ENCODE peak calls at places on chromosomes 13 and 19, in five cellular contexts. One of them, this sample, is unnamed.

GRCh38 chr13:76822691-76823267 is 63.4 kb downstream of the KCTD12 start:
- DNase-seq in GM23338: no peak
- DNase-seq in pancreas: no peak
- DNase-seq in esophagus squamous epithelium: no peak
- DNase-seq in ascending aorta: no peak
- DNase-seq in this sample: no peak

GRCh38 chr13:113509989-113510388 is 19.5 kb upstream of the DCUN1D2 start:
- DNase-seq in GM23338: no peak
- DNase-seq in pancreas: no peak
- DNase-seq in esophagus squamous epithelium: no peak
- DNase-seq in ascending aorta: no peak
- DNase-seq in this sample: no peak

GRCh38 chr19:8158411-8159074 is 9.2 kb upstream of the FBN3 start:
- DNase-seq in GM23338: peak; percentile 97
- DNase-seq in pancreas: peak; percentile 40
- DNase-seq in esophagus squamous epithelium: no peak
- DNase-seq in ascending aorta: no peak
- DNase-seq in this sample: peak; percentile 71

GRCh38 chr19:3176715-3177501 is 1.7 kb upstream of the S1PR4 start:
- DNase-seq in GM23338: no peak
- DNase-seq in pancreas: no peak
- DNase-seq in esophagus squamous epithelium: no peak
- DNase-seq in ascending aorta: no peak
- DNase-seq in this sample: no peak

GRCh38 chr19:32822916-32823746 is 46.4 kb downstream of the SLC7A9 start:
- DNase-seq in GM23338: no peak
- DNase-seq in pancreas: no peak
- DNase-seq in esophagus squamous epithelium: no peak
- DNase-seq in ascending aorta: no peak
- DNase-seq in this sample: no peak

GRCh38 chr13:31755803-31756212 is 16.5 kb downstream of the RXFP2 start:
- DNase-seq in GM23338: no peak
- DNase-seq in pancreas: no peak
- DNase-seq in esophagus squamous epithelium: no peak
- DNase-seq in ascending aorta: no peak
- DNase-seq in this sample: no peak

GRCh38 chr13:75482820-75483079 is 781 bp upstream of the TBC1D4 start:
- DNase-seq in GM23338: no peak
- DNase-seq in pancreas: no peak
- DNase-seq in esophagus squamous epithelium: no peak
- DNase-seq in ascending aorta: no peak
- DNase-seq in this sample: no peak

GRCh38 chr13:80141114-80141849 is 199.6 kb downstream of the SPRY2 start:
- DNase-seq in GM23338: no peak
- DNase-seq in pancreas: no peak
- DNase-seq in esophagus squamous epithelium: no peak
- DNase-seq in ascending aorta: no peak
- DNase-seq in this sample: no peak

GRCh38 chr19:45421953-45422498 is 1.7 kb downstream of the ERCC1 start:
- DNase-seq in GM23338: no peak
- DNase-seq in pancreas: no peak
- DNase-seq in esophagus squamous epithelium: no peak
- DNase-seq in ascending aorta: no peak
- DNase-seq in this sample: no peak

GRCh38 chr19:18670313-18670712 is 13.2 kb upstream of the CRTC1 start:
- DNase-seq in GM23338: no peak
- DNase-seq in pancreas: no peak
- DNase-seq in esophagus squamous epithelium: no peak
- DNase-seq in ascending aorta: no peak
- DNase-seq in this sample: no peak

GRCh38 chr13:31053098-31053497 is 108.6 kb downstream of the HSPH1 start:
- DNase-seq in GM23338: no peak
- DNase-seq in pancreas: no peak
- DNase-seq in esophagus squamous epithelium: no peak
- DNase-seq in ascending aorta: no peak
- DNase-seq in this sample: no peak

GRCh38 chr13:42594577-42595571 is 20.9 kb downstream of the TNFSF11 start:
- DNase-seq in GM23338: peak; percentile 89
- DNase-seq in pancreas: peak; percentile 26
- DNase-seq in esophagus squamous epithelium: no peak
- DNase-seq in ascending aorta: no peak
- DNase-seq in this sample: peak; percentile 53

GRCh38 chr13:41411536-41411935 is 45.8 kb upstream of the RGCC start:
- DNase-seq in GM23338: peak; percentile 50
- DNase-seq in pancreas: no peak
- DNase-seq in esophagus squamous epithelium: no peak
- DNase-seq in ascending aorta: no peak
- DNase-seq in this sample: peak; percentile 72

GRCh38 chr13:44365899-44366298 is 7.7 kb upstream of the SERP2 start:
- DNase-seq in GM23338: no peak
- DNase-seq in pancreas: no peak
- DNase-seq in esophagus squamous epithelium: no peak
- DNase-seq in ascending aorta: no peak
- DNase-seq in this sample: no peak

GRCh38 chr13:69107436-69107835 is 1000.2 kb upstream of the ATXN8OS start:
- DNase-seq in GM23338: no peak
- DNase-seq in pancreas: no peak
- DNase-seq in esophagus squamous epithelium: no peak
- DNase-seq in ascending aorta: no peak
- DNase-seq in this sample: no peak

GRCh38 chr13:64782459-64782858 is 2447.7 kb downstream of the PCDH9 start:
- DNase-seq in GM23338: no peak
- DNase-seq in pancreas: no peak
- DNase-seq in esophagus squamous epithelium: no peak
- DNase-seq in ascending aorta: no peak
- DNase-seq in this sample: peak; percentile 8

GRCh38 chr19:7926727-7927604 is 1.0 kb upstream of the CTXN1 start:
- DNase-seq in GM23338: no peak
- DNase-seq in pancreas: peak; percentile 56
- DNase-seq in esophagus squamous epithelium: no peak
- DNase-seq in ascending aorta: no peak
- DNase-seq in this sample: no peak

GRCh38 chr13:81487151-81487550 is 1146.2 kb upstream of the SPRY2 start:
- DNase-seq in GM23338: peak; percentile 86
- DNase-seq in pancreas: no peak
- DNase-seq in esophagus squamous epithelium: no peak
- DNase-seq in ascending aorta: no peak
- DNase-seq in this sample: peak; percentile 52

GRCh38 chr13:79228972-79229371 is 177.1 kb downstream of the RBM26 start:
- DNase-seq in GM23338: no peak
- DNase-seq in pancreas: no peak
- DNase-seq in esophagus squamous epithelium: no peak
- DNase-seq in ascending aorta: no peak
- DNase-seq in this sample: no peak

GRCh38 chr19:16660763-16661479 is at the start of gene TMEM38A:
- DNase-seq in GM23338: peak; percentile 54
- DNase-seq in pancreas: peak; percentile 73
- DNase-seq in esophagus squamous epithelium: no peak
- DNase-seq in ascending aorta: no peak
- DNase-seq in this sample: peak; percentile 53

DNA sequence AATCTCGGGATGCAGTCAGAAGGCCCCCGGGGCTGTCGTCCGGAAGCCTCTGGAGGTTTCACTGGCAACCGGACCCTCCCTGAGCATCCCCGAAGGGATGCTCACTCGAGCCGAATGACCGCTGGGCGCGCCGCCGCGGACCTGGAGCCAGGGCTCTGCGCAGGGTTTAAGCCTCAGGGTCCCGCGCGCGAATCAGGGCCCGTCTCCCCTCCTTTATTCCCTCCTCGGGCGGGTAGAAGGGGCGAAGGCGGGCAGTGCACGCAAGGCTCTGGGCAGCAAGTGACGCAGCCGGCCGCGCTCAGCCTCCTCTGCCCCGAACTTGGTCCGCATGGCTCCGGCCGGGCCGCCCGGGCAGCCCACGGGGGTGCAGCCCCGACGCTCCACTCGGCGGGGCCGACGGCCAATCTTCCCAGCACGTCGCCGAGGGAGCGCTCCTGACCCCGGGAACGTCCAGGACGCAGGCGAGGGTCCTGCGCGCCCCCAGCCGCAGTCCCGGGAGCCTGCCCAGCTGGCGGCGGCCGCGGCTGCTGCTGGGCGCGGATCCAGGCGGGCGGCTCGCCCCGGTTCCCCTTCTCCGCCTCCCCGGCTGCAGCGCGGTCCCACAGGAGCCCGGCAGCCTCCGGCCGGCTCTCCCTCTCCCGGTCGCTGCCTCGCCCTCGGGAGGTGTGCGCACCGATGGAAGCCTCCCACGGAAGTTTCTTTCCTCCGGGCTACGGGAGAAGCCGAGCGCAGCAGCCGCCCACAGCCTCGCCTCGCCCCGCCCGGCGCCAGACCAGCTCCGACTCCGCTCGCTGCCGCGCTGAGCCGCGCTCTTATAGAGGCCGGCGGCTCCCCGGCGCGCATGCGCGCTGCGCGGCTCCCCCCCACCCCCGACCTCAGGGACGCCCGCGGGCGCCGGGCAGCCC is at the start of gene SHISA2:
- DNase-seq in GM23338: peak; percentile 82
- DNase-seq in pancreas: peak; percentile 36
- DNase-seq in esophagus squamous epithelium: no peak
- DNase-seq in ascending aorta: no peak
- DNase-seq in this sample: no peak
- H3K27me3 ChIP-seq in GM23338: peaks cover 58% of the 10 kb centered on the region
- H3K27me3 ChIP-seq in pancreas: peaks cover 4% of the 10 kb centered on the region
- H3K27me3 ChIP-seq in esophagus squamous epithelium: peaks cover 87% of the 10 kb centered on the region
- H3K27me3 ChIP-seq in ascending aorta: peaks cover 18% of the 10 kb centered on the region
- H3K27me3 ChIP-seq in this sample: peaks cover 1% of the 10 kb centered on the region

GRCh38 chr13:27927444-27928352 is 7.9 kb downstream of the PDX1 start:
- DNase-seq in GM23338: peak; percentile 59
- DNase-seq in pancreas: no peak
- DNase-seq in esophagus squamous epithelium: no peak
- DNase-seq in ascending aorta: no peak
- DNase-seq in this sample: no peak

GRCh38 chr13:27929868-27930267 is 10.1 kb downstream of the PDX1 start:
- DNase-seq in GM23338: no peak
- DNase-seq in pancreas: no peak
- DNase-seq in esophagus squamous epithelium: no peak
- DNase-seq in ascending aorta: no peak
- DNase-seq in this sample: no peak

GRCh38 chr13:27928805-27929753 is 9.3 kb downstream of the PDX1 start:
- DNase-seq in GM23338: peak; percentile 59
- DNase-seq in pancreas: no peak
- DNase-seq in esophagus squamous epithelium: no peak
- DNase-seq in ascending aorta: no peak
- DNase-seq in this sample: no peak

GRCh38 chr13:27926644-27927434 is 7.0 kb downstream of the PDX1 start:
- DNase-seq in GM23338: peak; percentile 62
- DNase-seq in pancreas: peak; percentile 53
- DNase-seq in esophagus squamous epithelium: no peak
- DNase-seq in ascending aorta: no peak
- DNase-seq in this sample: no peak

GRCh38 chr13:27928353-27928804 is 8.6 kb downstream of the PDX1 start:
- DNase-seq in GM23338: peak; percentile 51
- DNase-seq in pancreas: peak; percentile 34
- DNase-seq in esophagus squamous epithelium: no peak
- DNase-seq in ascending aorta: no peak
- DNase-seq in this sample: no peak
- H3K27me3 ChIP-seq in GM23338: peaks cover 100% of the 10 kb centered on the region
- H3K27me3 ChIP-seq in pancreas: no peaks in the 10 kb centered on the region
- H3K27me3 ChIP-seq in esophagus squamous epithelium: peaks cover 98% of the 10 kb centered on the region
- H3K27me3 ChIP-seq in ascending aorta: peaks cover 27% of the 10 kb centered on the region
- H3K27me3 ChIP-seq in this sample: no peaks in the 10 kb centered on the region

DNA sequence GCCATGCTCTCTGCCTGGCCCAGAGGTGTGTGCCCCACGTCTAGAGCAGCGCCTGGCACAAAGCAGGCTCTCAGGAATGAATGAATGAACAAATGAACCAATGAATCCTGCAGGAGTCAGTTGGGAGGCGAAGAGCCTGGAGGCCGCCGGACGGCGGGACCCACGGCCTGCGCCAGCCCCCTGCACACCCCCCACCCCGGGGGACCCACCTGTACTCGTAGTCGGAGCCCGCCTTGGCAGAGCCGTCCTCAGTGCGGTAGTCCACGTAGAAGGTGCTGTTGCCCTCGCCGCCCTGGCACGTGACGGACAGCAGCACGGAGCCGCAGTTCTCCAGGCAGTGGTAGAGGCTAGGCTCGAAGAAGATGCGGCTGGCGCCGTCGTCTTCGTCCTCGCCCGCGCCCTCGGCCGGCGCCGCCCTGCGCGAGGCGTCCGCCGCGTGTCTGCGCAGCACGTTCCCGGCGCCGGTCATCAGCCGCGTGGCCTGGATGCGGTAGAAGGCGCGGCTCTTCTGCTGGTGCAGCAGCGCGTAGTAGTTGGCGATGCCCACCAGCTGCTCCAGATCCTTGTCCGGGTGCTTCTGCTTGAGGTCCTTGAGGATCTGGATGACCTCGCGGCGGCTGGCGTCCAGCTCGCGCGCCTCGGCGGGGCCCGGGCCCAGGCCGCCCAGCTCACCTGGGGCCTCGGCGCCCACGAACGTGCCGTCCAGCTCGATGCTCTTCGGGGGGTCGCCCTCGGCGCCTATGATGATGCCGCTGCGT is 14.8 kb downstream of the SLC8A2 start:
- DNase-seq in GM23338: peak; percentile 50
- DNase-seq in pancreas: no peak
- DNase-seq in esophagus squamous epithelium: no peak
- DNase-seq in ascending aorta: no peak
- DNase-seq in this sample: no peak
- H3K27me3 ChIP-seq in GM23338: peaks cover 41% of the 10 kb centered on the region
- H3K27me3 ChIP-seq in pancreas: no peaks in the 10 kb centered on the region
- H3K27me3 ChIP-seq in esophagus squamous epithelium: peaks cover 78% of the 10 kb centered on the region
- H3K27me3 ChIP-seq in ascending aorta: no peaks in the 10 kb centered on the region
- H3K27me3 ChIP-seq in this sample: peaks cover 2% of the 10 kb centered on the region

GRCh38 chr13:23619073-23619855 is 49.1 kb downstream of the TNFRSF19 start:
- DNase-seq in GM23338: no peak
- DNase-seq in pancreas: no peak
- DNase-seq in esophagus squamous epithelium: no peak
- DNase-seq in ascending aorta: no peak
- DNase-seq in this sample: no peak

GRCh38 chr13:23616228-23616627 is 46.0 kb downstream of the TNFRSF19 start:
- DNase-seq in GM23338: no peak
- DNase-seq in pancreas: no peak
- DNase-seq in esophagus squamous epithelium: no peak
- DNase-seq in ascending aorta: no peak
- DNase-seq in this sample: no peak

GRCh38 chr13:23617551-23618014 is 47.4 kb downstream of the TNFRSF19 start:
- DNase-seq in GM23338: no peak
- DNase-seq in pancreas: no peak
- DNase-seq in esophagus squamous epithelium: no peak
- DNase-seq in ascending aorta: no peak
- DNase-seq in this sample: no peak

GRCh38 chr13:23620211-23620610 is 50.0 kb downstream of the TNFRSF19 start:
- DNase-seq in GM23338: no peak
- DNase-seq in pancreas: no peak
- DNase-seq in esophagus squamous epithelium: no peak
- DNase-seq in ascending aorta: no peak
- DNase-seq in this sample: no peak

DNA sequence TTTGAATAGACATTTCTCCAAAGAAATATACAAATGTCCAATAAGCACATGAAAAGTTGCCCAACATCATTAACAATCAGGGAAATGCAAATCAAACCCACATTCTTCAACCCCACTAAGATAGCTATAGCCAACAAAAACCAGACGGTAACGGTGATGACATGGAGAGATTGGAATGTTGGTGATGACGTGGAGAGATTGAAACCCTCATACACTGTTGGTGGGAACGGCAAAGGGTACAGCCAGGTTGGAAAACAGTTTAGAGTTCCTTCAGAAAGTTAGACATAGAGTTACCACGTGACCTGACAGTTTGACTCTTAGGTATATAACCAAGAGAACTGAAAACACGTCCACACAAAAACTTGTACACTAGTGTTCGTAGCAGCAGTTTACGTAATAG is 48.1 kb downstream of the TNFRSF19 start:
- DNase-seq in GM23338: peak; percentile 30
- DNase-seq in pancreas: no peak
- DNase-seq in esophagus squamous epithelium: no peak
- DNase-seq in ascending aorta: no peak
- DNase-seq in this sample: peak; percentile 59
- H3K27me3 ChIP-seq in GM23338: no peaks in the 10 kb centered on the region
- H3K27me3 ChIP-seq in pancreas: no peaks in the 10 kb centered on the region
- H3K27me3 ChIP-seq in esophagus squamous epithelium: no peaks in the 10 kb centered on the region
- H3K27me3 ChIP-seq in ascending aorta: no peaks in the 10 kb centered on the region
- H3K27me3 ChIP-seq in this sample: no peaks in the 10 kb centered on the region

This sample was measured in Caco-2.